ENCODE peak calls at places on chromosomes 3 and 15, in six cellular contexts. N, M, L, W, Y and E are unnamed samples.

GRCh38 chr3:78919021-78919755 is 848.6 kb downstream of the ROBO1 start:
- DNase-seq in N (no peak), M (no peak), L (no peak), W (no peak), Y (no peak), E (no peak)

GRCh38 chr15:69661446-69661845 is 208.8 kb downstream of the RPLP1 start:
- DNase-seq in N (no peak), M (no peak), L (no peak), W (no peak), Y (no peak), E (no peak)

GRCh38 chr3:134295930-134296329 is 45.3 kb upstream of the RYK start:
- DNase-seq in N (no peak), M (no peak), L (no peak), W (no peak), Y (no peak), E (no peak)

GRCh38 chr15:80929225-80929624 is 60.4 kb downstream of the MESD start:
- DNase-seq in N (no peak), M (no peak), L (no peak), W (no peak), Y (no peak), E (no peak)

GRCh38 chr3:182740710-182741109 is 52.6 kb upstream of the ATP11B start:
- DNase-seq in N (no peak), M (no peak), L (no peak), W (no peak), Y (no peak), E (no peak)

GRCh38 chr15:81924667-81925183 is 121.1 kb downstream of the MEX3B start:
- DNase-seq in N (no peak), M (no peak), L (no peak), W (no peak), Y (no peak), E (no peak)

GRCh38 chr15:46280753-46281521 is 646.1 kb downstream of the SQOR start:
- DNase-seq in N (no peak), M (no peak), L (no peak), W (no peak), Y (no peak), E (no peak)

GRCh38 chr3:150443331-150443741 is 35.2 kb downstream of the TSC22D2 start:
- DNase-seq in N (no peak), M (no peak), L (no peak), W (no peak), Y (no peak), E (no peak)

GRCh38 chr15:52673312-52673711 is 5.9 kb downstream of the ATOSA start:
- DNase-seq in N (no peak), M (no peak), L (no peak), W (no peak), Y (no peak), E (no peak)

GRCh38 chr3:104359546-104359945 is 1007.2 kb upstream of the ALCAM start:
- DNase-seq in N (no peak), M (no peak), L (no peak), W (no peak), Y (no peak), E (no peak)

GRCh38 chr3:171741377-171741776 is 68.9 kb downstream of the PLD1 start:
- DNase-seq in N (no peak), M (no peak), L (no peak), W (no peak), Y (no peak), E (no peak)

GRCh38 chr3:102206506-102207145 is 228.2 kb upstream of the ZPLD1 start:
- DNase-seq in N (no peak), M (no peak), L (no peak), W (no peak), Y (no peak), E (no peak)

GRCh38 chr15:65421360-65422215 is 1.2 kb downstream of the IGDCC4 start:
- DNase-seq in N (peak), M (peak), L (no peak), W (no peak), Y (no peak), E (no peak)

GRCh38 chr15:70853270-70853854 is 595 bp downstream of the LARP6 start:
- DNase-seq in N (no peak), M (no peak), L (no peak), W (no peak), Y (no peak), E (no peak)

GRCh38 chr15:48940508-48940907 is 23.2 kb downstream of the SHC4 start:
- DNase-seq in N (peak), M (no peak), L (no peak), W (no peak), Y (no peak), E (no peak)

GRCh38 chr15:63791236-63791635 is 42.5 kb downstream of the HERC1 start:
- DNase-seq in N (no peak), M (no peak), L (no peak), W (no peak), Y (no peak), E (no peak)

GRCh38 chr3:126365351-126366274 is 8.4 kb upstream of the KLF15 start:
- DNase-seq in N (no peak), M (no peak), L (no peak), W (no peak), Y (no peak), E (no peak)

GRCh38 chr15:93321881-93322282 is 232.9 kb upstream of the RGMA start:
- DNase-seq in N (no peak), M (no peak), L (no peak), W (no peak), Y (no peak), E (no peak)

DNA sequence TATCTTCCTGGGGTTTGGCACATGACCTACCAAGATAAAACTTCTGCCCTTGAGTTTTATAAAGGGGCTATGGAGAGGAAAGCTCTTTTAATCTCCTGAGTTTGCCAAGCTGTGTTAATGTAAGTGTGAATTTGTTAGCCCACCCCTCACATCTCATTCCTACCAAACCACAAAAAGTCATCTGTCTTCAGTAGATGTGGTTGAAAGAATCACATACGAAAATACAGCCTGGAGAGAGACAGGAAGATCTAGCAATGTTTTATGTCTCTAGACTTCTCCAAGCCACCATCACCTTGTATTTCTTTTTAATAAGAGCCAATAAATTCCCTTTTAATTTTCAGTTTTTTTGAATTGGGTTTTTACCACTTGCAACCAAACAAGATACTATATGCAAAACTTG is 68.9 kb upstream of the ZNF280D start:
- DNase-seq in N (no peak), M (no peak), L (no peak), W (no peak), Y (no peak), E (no peak)
- H3K27ac ChIP-seq in N (no peak), M (no peak), L (no peak), W (no peak), Y (no peak), E (no peak)

GRCh38 chr3:12884104-12884742 is 42.9 kb upstream of the RPL32 start:
- DNase-seq in N (no peak), M (no peak), L (no peak), W (no peak), Y (no peak), E (no peak)

GRCh38 chr3:12886106-12886679 is 44.8 kb upstream of the RPL32 start:
- DNase-seq in N (peak), M (no peak), L (no peak), W (no peak), Y (no peak), E (no peak)

GRCh38 chr3:12886736-12887135 is 45.4 kb upstream of the RPL32 start:
- DNase-seq in N (no peak), M (no peak), L (no peak), W (no peak), Y (no peak), E (no peak)

GRCh38 chr3:12884790-12885584 is 43.6 kb upstream of the RPL32 start:
- DNase-seq in N (no peak), M (no peak), L (no peak), W (no peak), Y (no peak), E (no peak)

DNA sequence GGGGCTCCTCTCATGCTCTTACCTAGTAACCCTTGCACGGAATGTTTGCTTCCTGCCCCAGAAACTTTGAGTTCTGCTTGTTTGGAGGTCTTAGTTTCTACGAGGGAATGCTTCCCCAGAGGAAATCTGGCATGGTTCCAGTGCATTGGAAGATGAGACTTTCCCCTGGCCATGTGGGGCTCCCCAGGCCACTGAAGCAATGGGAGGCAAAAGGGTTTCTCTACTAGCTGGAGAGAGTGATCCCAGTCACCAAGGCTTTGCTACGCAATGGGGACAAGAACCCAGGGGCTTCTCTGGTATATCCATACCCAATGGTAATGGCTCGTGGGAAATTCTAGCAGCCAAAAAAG is 44.2 kb upstream of the RPL32 start:
- DNase-seq in N (no peak), M (no peak), L (no peak), W (no peak), Y (no peak), E (no peak)
- H3K27ac ChIP-seq in N (no peak), M (no peak), L (no peak), W (no peak), Y (no peak), E (no peak)

GRCh38 chr15:41778503-41778902 is 4.2 kb downstream of the MAPKBP1 start:
- DNase-seq in N (peak), M (no peak), L (no peak), W (no peak), Y (no peak), E (no peak)
- H3K27ac ChIP-seq in N (no peak), M (no peak), L (no peak), W (peak), Y (no peak), E (no peak)

GRCh38 chr3:73727854-73728253 is 103.1 kb upstream of the PDZRN3 start:
- DNase-seq in N (no peak), M (no peak), L (no peak), W (no peak), Y (no peak), E (no peak)
- H3K27ac ChIP-seq in N (no peak), M (peak), L (no peak), W (no peak), Y (no peak), E (no peak)

DNA sequence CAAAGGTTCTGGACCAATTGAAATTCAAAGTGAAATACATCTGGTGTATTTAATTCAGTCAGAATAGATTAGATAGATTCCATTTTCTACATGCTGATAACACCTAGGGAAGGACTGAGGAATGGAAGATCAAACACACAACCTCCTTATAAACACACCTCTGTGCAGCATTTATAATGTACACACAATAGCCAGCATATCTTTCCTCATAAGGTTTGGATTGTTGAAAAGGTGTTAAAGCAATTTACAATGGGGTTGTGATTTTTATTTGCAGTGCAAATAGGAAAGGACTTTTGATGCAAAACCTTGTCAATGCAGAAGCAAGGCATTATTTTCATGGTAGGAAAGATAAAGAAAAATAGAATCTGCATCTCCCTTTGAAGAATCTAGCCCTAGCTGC is 448.9 kb upstream of the KCNMB2 start:
- DNase-seq in N (no peak), M (no peak), L (no peak), W (no peak), Y (no peak), E (no peak)
- H3K27ac ChIP-seq in N (no peak), M (no peak), L (no peak), W (no peak), Y (no peak), E (no peak)

GRCh38 chr3:123752228-123752627 is 131.9 kb downstream of the MYLK start:
- DNase-seq in N (no peak), M (no peak), L (no peak), W (no peak), Y (no peak), E (no peak)

GRCh38 chr3:123757281-123757940 is 126.7 kb downstream of the MYLK start:
- DNase-seq in N (peak), M (no peak), L (no peak), W (no peak), Y (no peak), E (no peak)

GRCh38 chr3:123753321-123753720 is 130.8 kb downstream of the MYLK start:
- DNase-seq in N (no peak), M (no peak), L (no peak), W (no peak), Y (no peak), E (no peak)

GRCh38 chr3:123755508-123755907 is 128.6 kb downstream of the MYLK start:
- DNase-seq in N (no peak), M (no peak), L (no peak), W (no peak), Y (no peak), E (no peak)

GRCh38 chr3:123755085-123755484 is 129.0 kb downstream of the MYLK start:
- DNase-seq in N (no peak), M (no peak), L (no peak), W (no peak), Y (no peak), E (no peak)
- H3K27ac ChIP-seq in N (no peak), M (no peak), L (no peak), W (no peak), Y (no peak), E (no peak)

GRCh38 chr3:185560676-185561075 is 8.3 kb upstream of the LIPH start:
- DNase-seq in N (no peak), M (no peak), L (no peak), W (no peak), Y (no peak), E (no peak)
- H3K27ac ChIP-seq in N (no peak), M (no peak), L (no peak), W (no peak), Y (no peak), E (no peak)

GRCh38 chr3:158447408-158447807 is 123.6 kb upstream of the MLF1 start:
- DNase-seq in N (no peak), M (no peak), L (no peak), W (no peak), Y (no peak), E (no peak)

DNA sequence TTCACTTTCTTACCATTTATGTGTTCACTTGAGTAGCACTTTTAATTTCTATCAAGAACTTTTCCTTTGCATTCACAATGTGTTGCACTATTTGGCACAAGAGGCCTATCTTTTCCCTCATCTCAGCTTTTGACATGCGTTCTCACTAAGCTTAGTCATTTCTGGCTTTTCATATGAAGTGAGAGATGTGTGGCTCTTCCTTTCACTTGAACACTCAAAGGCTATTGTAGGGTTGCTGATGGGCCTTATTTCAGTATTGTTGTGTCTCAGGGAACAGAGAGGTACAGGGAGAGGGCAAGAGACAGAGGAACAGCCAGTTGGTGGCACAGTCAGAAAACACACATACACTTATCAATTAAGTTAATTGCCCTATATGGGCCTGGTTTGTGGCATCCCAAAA is 127.4 kb upstream of the MLF1 start:
- DNase-seq in N (peak), M (no peak), L (no peak), W (no peak), Y (no peak), E (no peak)
- H3K27ac ChIP-seq in N (no peak), M (no peak), L (no peak), W (no peak), Y (no peak), E (no peak)

GRCh38 chr3:17625111-17625510 is 117.3 kb downstream of the TBC1D5 start:
- DNase-seq in N (no peak), M (no peak), L (no peak), W (no peak), Y (no peak), E (no peak)
- H3K27ac ChIP-seq in N (no peak), M (no peak), L (no peak), W (no peak), Y (no peak), E (no peak)